ENCODE peak calls at places on chromosomes 6 and 20, in eight cellular contexts. D, X, Y, U, G, F, Z and J are unnamed samples.

GRCh38 chr6:1426416-1426815 is 37.0 kb downstream of the FOXF2 start:
- DNase-seq in G (no peak), Y (no peak), X (no peak), U (no peak), D (no peak), F (no peak), Z (peak), J (no peak)

GRCh38 chr6:104940881-104941693 is 15.8 kb upstream of the LIN28B start:
- DNase-seq in D (peak), Z (no peak), F (no peak), U (no peak), Y (no peak), G (peak), X (peak), J (no peak)

GRCh38 chr6:167237438-167237837 is 53.7 kb upstream of the UNC93A start:
- DNase-seq in Y (no peak), U (no peak), D (no peak), Z (no peak), G (no peak), F (no peak), X (no peak), J (no peak)

GRCh38 chr6:114323784-114324183 is 19.0 kb downstream of the HS3ST5 start:
- DNase-seq in F (no peak), D (no peak), X (no peak), G (no peak), Z (no peak), U (no peak), Y (no peak), J (no peak)

GRCh38 chr6:169960531-169960890 is 209.1 kb downstream of the ERMARD start:
- DNase-seq in Y (no peak), X (no peak), U (no peak), Z (peak), D (no peak), G (no peak), F (no peak), J (peak)

GRCh38 chr6:42729731-42730130 is 7.3 kb upstream of the PRPH2 start:
- DNase-seq in Z (no peak), G (peak), F (no peak), X (peak), D (no peak), Y (no peak), U (no peak), J (no peak)

GRCh38 chr20:58094160-58094559 is 134.3 kb downstream of the ANKRD60 start:
- DNase-seq in Z (peak), G (no peak), U (no peak), X (no peak), F (no peak), Y (no peak), D (no peak), J (no peak)

GRCh38 chr20:48769111-48769879 is 58.5 kb downstream of the PREX1 start:
- DNase-seq in D (no peak), F (no peak), U (no peak), Z (no peak), X (no peak), Y (no peak), G (no peak), J (no peak)

GRCh38 chr6:128807577-128807976 is 75.4 kb upstream of the LAMA2 start:
- DNase-seq in Y (no peak), X (peak), G (peak), F (peak), D (no peak), U (no peak), Z (no peak), J (no peak)

GRCh38 chr20:53493201-53493908 is 100.3 kb downstream of the ZNF217 start:
- DNase-seq in U (no peak), F (no peak), D (no peak), Y (peak), G (no peak), X (peak), Z (no peak), J (no peak)

GRCh38 chr20:62742979-62743776 is 34.5 kb downstream of the NTSR1 start:
- DNase-seq in D (no peak), X (no peak), Z (no peak), Y (no peak), F (no peak), G (no peak), U (no peak), J (no peak)

GRCh38 chr6:132962936-132963579 is 148.7 kb downstream of the RPS12 start:
- DNase-seq in G (peak), X (peak), Z (no peak), F (peak), D (peak), U (peak), Y (no peak), J (peak)

GRCh38 chr6:166474721-166475565 is 92.2 kb upstream of the MPC1 start:
- DNase-seq in Z (peak), Y (peak), U (no peak), D (peak), F (no peak), X (peak), G (no peak), J (no peak)

GRCh38 chr6:99521557-99522286 is 6.5 kb upstream of the USP45 start:
- DNase-seq in U (no peak), Z (no peak), G (peak), F (no peak), D (no peak), X (peak), Y (peak), J (no peak)

GRCh38 chr6:43221046-43221773 is 8.1 kb downstream of the DNPH1 start:
- DNase-seq in Z (peak), F (no peak), X (peak), D (peak), U (no peak), G (no peak), Y (no peak), J (no peak)

GRCh38 chr6:76495909-76496308 is 423.4 kb upstream of the IMPG1 start:
- DNase-seq in D (no peak), X (no peak), Z (no peak), G (no peak), F (no peak), Y (no peak), U (no peak), J (no peak)

GRCh38 chr6:45421700-45422540 is 44.2 kb upstream of the SUPT3H start:
- DNase-seq in D (peak), Z (peak), G (peak), X (peak), F (no peak), Y (no peak), U (peak), J (no peak)

GRCh38 chr6:108359901-108360882 is 65.3 kb downstream of the AFG1L start:
- DNase-seq in F (no peak), G (peak), Y (no peak), D (no peak), Z (no peak), X (no peak), U (no peak), J (no peak)

DNA sequence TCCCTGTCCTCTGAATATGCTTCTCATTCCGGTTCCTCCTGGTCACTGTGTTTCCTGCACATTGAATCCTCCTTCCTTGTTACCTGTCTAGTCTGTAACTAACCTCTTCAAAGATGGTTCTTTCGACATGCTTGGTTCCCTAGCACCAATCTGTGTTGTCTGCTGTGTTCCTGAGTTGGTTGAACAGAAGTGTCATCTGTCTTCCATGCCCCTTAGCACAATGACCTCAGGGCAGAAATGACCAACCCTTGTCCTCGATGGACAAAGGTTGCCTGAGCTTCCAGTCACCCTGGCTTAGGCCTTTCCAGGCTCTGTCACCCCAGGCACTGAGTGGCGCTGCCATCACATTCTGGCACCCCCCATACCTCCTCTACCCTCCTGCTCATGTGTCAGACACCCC is 266.8 kb upstream of the RIN2 start:
- DNase-seq in U (no peak), Y (no peak), F (no peak), X (no peak), Z (no peak), D (no peak), G (no peak), J (no peak)
- H3K4me3 ChIP-seq in U (no peak), Y (no peak), F (no peak), X (no peak), Z (no peak), D (no peak), G (no peak), J (no peak)

GRCh38 chr6:143111443-143111842 is 50.8 kb downstream of the AIG1 start:
- DNase-seq in F (no peak), Z (no peak), D (no peak), X (no peak), G (no peak), Y (no peak), U (no peak), J (no peak)
- H3K4me3 ChIP-seq in F (no peak), Z (no peak), D (no peak), X (no peak), G (no peak), Y (no peak), U (no peak), J (no peak)

DNA sequence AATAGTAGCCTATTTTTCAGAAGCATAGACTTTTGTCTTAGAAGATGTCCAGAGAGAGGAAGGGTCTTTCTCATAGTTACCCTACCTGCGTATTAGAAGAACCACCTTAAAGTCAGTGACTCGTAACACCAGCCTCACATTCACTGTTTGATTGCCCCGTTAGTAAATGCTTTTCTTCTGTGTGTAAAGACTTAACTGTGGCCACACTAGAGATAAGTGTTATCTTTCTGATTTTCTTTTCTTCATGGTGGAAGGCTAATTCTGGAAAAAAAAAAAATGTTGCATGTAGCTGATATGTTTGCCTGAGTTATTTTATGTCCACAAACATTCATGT is 83.9 kb downstream of the SAMD3 start:
- DNase-seq in F (no peak), D (no peak), Y (no peak), Z (no peak), G (no peak), X (no peak), U (no peak), J (no peak)
- H3K4me3 ChIP-seq in F (no peak), D (no peak), Y (no peak), Z (no peak), G (no peak), X (no peak), U (no peak), J (no peak)

GRCh38 chr20:36851490-36851889 is 24.4 kb upstream of the TLDC2 start:
- DNase-seq in F (no peak), X (no peak), G (no peak), U (no peak), Z (no peak), D (no peak), Y (no peak), J (no peak)
- H3K4me3 ChIP-seq in F (no peak), X (no peak), G (no peak), U (no peak), Z (no peak), D (no peak), Y (no peak), J (no peak)